ENCODE peak calls at places on chromosomes 7 and 10, in eight cellular contexts. X is activated CD8-positive, alpha-beta memory T cell treated with anti-CD3 and anti-CD28 coated beads, Interleukin-2, amount 50 U/mL, for 48 hours; I is progenitor cell of endocrine pancreas; H is activated T-helper 9 cell treated with anti-CD3 and anti-CD28 coated beads, Interleukin-2, amount 50 U/mL, for 16 hours; Z is GM19239; O is frontal cortex; Q is effector CD4-positive, alpha-beta T cell; S is AG10803. J is an unnamed sample.
A peak's percentile ranks its signal among the peaks of the same experiment; 100 is the strongest.

GRCh38 chr10:58967551-58968418 is 208.7 kb upstream of the PHYHIPL start:
- DNase-seq in S (no peak), O (no peak), H (no peak), Q (no peak), Z (no peak), X (no peak), I (peak; percentile 57), J (peak; percentile 89)

GRCh38 chr7:36313607-36314006 is 76.1 kb upstream of the ANLN start:
- DNase-seq in O (no peak), I (no peak), Z (no peak), Q (no peak), S (no peak), X (peak; percentile 38), H (no peak), J (no peak)

GRCh38 chr10:97042716-97043562 is 142.8 kb downstream of the SLIT1 start:
- DNase-seq in I (no peak), O (no peak), H (no peak), Z (no peak), Q (no peak), S (no peak), X (no peak), J (no peak)

GRCh38 chr10:70381491-70382421 is 669 bp downstream of the LRRC20 start:
- DNase-seq in O (peak; percentile 54), S (no peak), X (peak; percentile 75), Z (peak; percentile 68), H (peak; percentile 6), Q (no peak), I (peak; percentile 35), J (peak; percentile 72)

GRCh38 chr7:101846006-101846405 is 28.6 kb downstream of the CUX1 start:
- DNase-seq in H (no peak), Q (no peak), I (no peak), S (no peak), O (no peak), Z (no peak), X (no peak), J (no peak)

GRCh38 chr7:83947260-83947659 is 247.3 kb downstream of the SEMA3A start:
- DNase-seq in X (no peak), S (no peak), Q (no peak), H (no peak), Z (no peak), I (no peak), O (peak; percentile 11), J (peak; percentile 57)

GRCh38 chr10:986881-987634 is 1.2 kb upstream of the GTPBP4 start:
- DNase-seq in O (no peak), S (peak; percentile 94), I (no peak), Z (no peak), Q (no peak), X (no peak), H (no peak), J (peak; percentile 44)

GRCh38 chr10:99850041-99850766 is 67.8 kb downstream of the ABCC2 start:
- DNase-seq in Q (no peak), X (no peak), Z (no peak), S (no peak), H (no peak), I (no peak), O (no peak), J (no peak)